ENCODE peak calls at places on chromosomes 11 and 22, in five cellular contexts. T is GM19239; S is activated CD4-positive, alpha-beta T cell treated with anti-CD3 and anti-CD28 coated beads, Interleukin-2, amount 50 U/mL, for 24 hours; I is fibroblast of the aortic adventitia; P is activated CD8-positive, alpha-beta memory T cell treated with anti-CD3 and anti-CD28 coated beads for 24 hours. H is an unnamed sample.

GRCh38 chr22:26364066-26365015 is 64.7 kb upstream of the ASPHD2 start:
- DNase-seq in S (peak), I (peak), P (peak), T (peak), H (peak)

GRCh38 chr22:50078246-50078645 is 7.0 kb downstream of the MLC1 start:
- DNase-seq in I (no peak), P (no peak), S (no peak), T (no peak), H (no peak)

GRCh38 chr22:25908755-25909154 is 166.8 kb downstream of the MYO18B start:
- DNase-seq in P (no peak), S (no peak), T (no peak), I (no peak), H (no peak)

GRCh38 chr11:120096326-120096725 is 41.6 kb downstream of the TRIM29 start:
- DNase-seq in S (no peak), P (no peak), T (no peak), I (no peak), H (no peak)

GRCh38 chr22:25876871-25877270 is 134.9 kb downstream of the MYO18B start:
- DNase-seq in I (no peak), P (no peak), T (no peak), S (no peak), H (no peak)

GRCh38 chr11:11989774-11990744 is 18.4 kb downstream of the DKK3 start:
- DNase-seq in I (peak), S (no peak), T (no peak), P (peak), H (no peak)

GRCh38 chr22:41561335-41561734 is 525 bp downstream of the CSDC2 start:
- DNase-seq in S (no peak), I (peak), T (no peak), P (no peak), H (no peak)

GRCh38 chr22:46815559-46815895 is 53.1 kb downstream of the TBC1D22A start:
- DNase-seq in S (no peak), P (no peak), T (no peak), I (no peak), H (no peak)

GRCh38 chr11:6251990-6252473 is 7.6 kb upstream of the CCKBR start:
- DNase-seq in P (no peak), S (no peak), I (peak), T (no peak), H (no peak)

GRCh38 chr22:48840112-48840949 is 987.3 kb downstream of the BRD1 start:
- DNase-seq in T (no peak), I (no peak), S (no peak), P (no peak), H (no peak)

GRCh38 chr22:39360674-39361413 is 11.1 kb downstream of the SYNGR1 start:
- DNase-seq in P (no peak), I (no peak), T (no peak), S (no peak), H (no peak)

GRCh38 chr22:34410111-34410510 is 489.8 kb upstream of the LARGE1 start:
- DNase-seq in S (no peak), T (no peak), P (no peak), I (no peak), H (no peak)

GRCh38 chr11:62923634-62924411 is 2.7 kb upstream of the CHRM1 start:
- DNase-seq in I (no peak), T (no peak), S (no peak), P (peak), H (no peak)

GRCh38 chr11:8681837-8682218 is 637 bp downstream of the TRIM66 start:
- DNase-seq in P (no peak), T (no peak), I (no peak), S (no peak), H (no peak)

GRCh38 chr11:26730711-26731460 is 9.0 kb upstream of the SLC5A12 start:
- DNase-seq in P (no peak), I (peak), S (no peak), T (no peak), H (no peak)

GRCh38 chr11:34278175-34278574 is 79.6 kb downstream of the ABTB2 start:
- DNase-seq in P (no peak), I (no peak), S (no peak), T (no peak), H (no peak)

GRCh38 chr22:49765091-49765771 is 62.4 kb downstream of the BRD1 start:
- DNase-seq in S (no peak), P (peak), T (no peak), I (no peak), H (no peak)

GRCh38 chr11:113184498-113184897 is 129.9 kb upstream of the TTC12 start:
- DNase-seq in I (peak), S (no peak), P (no peak), T (no peak), H (no peak)

GRCh38 chr11:71211631-71212030 is 40.7 kb downstream of the SHANK2 start:
- DNase-seq in P (no peak), S (no peak), I (peak), T (no peak), H (no peak)

GRCh38 chr11:16184588-16184987 is 171.8 kb downstream of the SOX6 start:
- DNase-seq in I (peak), S (no peak), T (no peak), P (no peak), H (peak)

GRCh38 chr11:130300567-130300966 is 14.2 kb downstream of the ZBTB44 start:
- DNase-seq in S (no peak), T (no peak), I (no peak), P (no peak), H (no peak)

GRCh38 chr22:43546186-43546585 is 134.4 kb downstream of the MPPED1 start:
- DNase-seq in P (no peak), T (no peak), I (no peak), S (no peak), H (no peak)

GRCh38 chr22:30492144-30492543 is 13.4 kb downstream of the SEC14L4 start:
- DNase-seq in T (no peak), I (no peak), S (no peak), P (no peak), H (no peak)

GRCh38 chr22:29459773-29460172 is 20.2 kb upstream of the NEFH start:
- DNase-seq in I (no peak), S (no peak), T (no peak), P (no peak), H (no peak)

GRCh38 chr11:17506942-17507341 is 30.3 kb upstream of the ABCC8 start:
- DNase-seq in S (no peak), I (no peak), T (no peak), P (no peak), H (no peak)

GRCh38 chr11:35721576-35722341 is 59.2 kb downstream of the TRIM44 start:
- DNase-seq in T (no peak), P (no peak), S (no peak), I (no peak), H (no peak)

GRCh38 chr11:69841859-69842698 is 22.9 kb upstream of the FGF3 start:
- DNase-seq in T (no peak), S (no peak), P (no peak), I (peak), H (no peak)